ENCODE peak calls at places on chromosomes 7 and 10, in four cellular contexts. O is tibial artery, M is Calu3, K is activated B cell treated with CpG ODN at 0.5 μM for 24 hours. H is an unnamed sample.

GRCh38 chr10:122561212-122561611 is 658 bp downstream of the DMBT1 start:
- DNase-seq in O (peak; percentile 4), M (no peak), K (no peak), H (no peak)

GRCh38 chr10:112404612-112405011 is 30.7 kb downstream of the ACSL5 start:
- DNase-seq in O (no peak), M (peak; percentile 20), K (no peak), H (no peak)

GRCh38 chr10:83184641-83185040 is 954.7 kb upstream of the GHITM start:
- DNase-seq in O (no peak), M (no peak), K (no peak), H (no peak)

GRCh38 chr7:44486693-44487092 is 3.8 kb downstream of the NUDCD3 start:
- DNase-seq in O (no peak), M (peak; percentile 24), K (no peak), H (no peak)

GRCh38 chr10:85527610-85528317 is 838.8 kb downstream of the GRID1 start:
- DNase-seq in O (no peak), M (no peak), K (no peak), H (no peak)

GRCh38 chr7:23298141-23298851 is 843 bp upstream of the MALSU1 start:
- DNase-seq in O (no peak), M (peak; percentile 57), K (no peak), H (no peak)

GRCh38 chr7:41711283-41712064 is 8.6 kb upstream of the INHBA start:
- DNase-seq in O (no peak), M (peak; percentile 70), K (no peak), H (no peak)

GRCh38 chr10:78049861-78050260 is 16.2 kb downstream of the RPS24 start:
- DNase-seq in O (no peak), M (no peak), K (no peak), H (no peak)

GRCh38 chr10:3467052-3467906 is 294.7 kb upstream of the PITRM1 start:
- DNase-seq in O (peak; percentile 89), M (peak; percentile 83), K (no peak), H (no peak)

GRCh38 chr7:78955329-78955728 is 498.1 kb downstream of the MAGI2 start:
- DNase-seq in O (no peak), M (no peak), K (no peak), H (no peak)

GRCh38 chr10:95889830-95890229 is 17.9 kb upstream of the CC2D2B start:
- DNase-seq in O (no peak), M (no peak), K (no peak), H (no peak)

GRCh38 chr7:16993543-16993942 is 111.8 kb upstream of the AGR3 start:
- DNase-seq in O (no peak), M (no peak), K (no peak), H (no peak)

GRCh38 chr10:118927317-118927716 is 102.2 kb upstream of the NANOS1 start:
- DNase-seq in O (no peak), M (no peak), K (no peak), H (no peak)

GRCh38 chr7:100895956-100896742 is 461 bp upstream of the ACHE start:
- DNase-seq in O (no peak), M (peak; percentile 37), K (no peak), H (no peak)

GRCh38 chr7:114806590-114807167 is 115.2 kb upstream of the MDFIC start:
- DNase-seq in O (no peak), M (no peak), K (no peak), H (no peak)

GRCh38 chr7:137343483-137343841 is at the start of gene PTN:
- DNase-seq in O (no peak), M (peak; percentile 6), K (no peak), H (no peak)

GRCh38 chr7:133056370-133057238 is 25.3 kb downstream of the CHCHD3 start:
- DNase-seq in O (no peak), M (no peak), K (no peak), H (no peak)

GRCh38 chr7:30396379-30396778 is 82.2 kb downstream of the NOD1 start:
- DNase-seq in O (no peak), M (no peak), K (no peak), H (no peak)

GRCh38 chr10:43340619-43341018 is 30.8 kb upstream of the FXYD4 start:
- DNase-seq in O (no peak), M (peak; percentile 66), K (no peak), H (no peak)

GRCh38 chr10:11913184-11913641 is 90.1 kb downstream of the PROSER2 start:
- DNase-seq in O (peak; percentile 45), M (no peak), K (no peak), H (no peak)

GRCh38 chr10:71548494-71548846 is 151.8 kb downstream of the CDH23 start:
- DNase-seq in O (no peak), M (no peak), K (no peak), H (no peak)

GRCh38 chr10:31374146-31374696 is 55.2 kb downstream of the ZEB1 start:
- DNase-seq in O (no peak), M (no peak), K (no peak), H (no peak)

GRCh38 chr10:73413108-73413527 is 740 bp downstream of the ANXA7 start:
- DNase-seq in O (no peak), M (peak; percentile 52), K (no peak), H (no peak)

GRCh38 chr10:77887631-77888355 is 38.8 kb downstream of the DLG5 start:
- DNase-seq in O (peak; percentile 67), M (no peak), K (no peak), H (no peak)

GRCh38 chr10:69766161-69766910 is 35.4 kb upstream of the COL13A1 start:
- DNase-seq in O (no peak), M (no peak), K (no peak), H (no peak)

GRCh38 chr7:131554880-131555516 is 1.4 kb downstream of the PODXL start:
- DNase-seq in O (no peak), M (no peak), K (no peak), H (no peak)

GRCh38 chr7:127946081-127946480 is 85.2 kb downstream of the LRRC4 start:
- DNase-seq in O (no peak), M (peak; percentile 3), K (no peak), H (no peak)

GRCh38 chr10:50431118-50431517 is 179.8 kb upstream of the ASAH2 start:
- DNase-seq in O (no peak), M (no peak), K (no peak), H (no peak)

GRCh38 chr10:77898323-77899079 is 28.1 kb downstream of the DLG5 start:
- DNase-seq in O (no peak), M (peak; percentile 37), K (no peak), H (no peak)

GRCh38 chr7:64300641-64301405 is 12.9 kb upstream of the ZNF736 start:
- DNase-seq in O (no peak), M (no peak), K (no peak), H (no peak)

GRCh38 chr10:35027567-35027966 is 62.6 kb downstream of the CUL2 start:
- DNase-seq in O (no peak), M (no peak), K (no peak), H (no peak)

GRCh38 chr10:103690281-103690680 is 165.1 kb downstream of the SH3PXD2A start:
- DNase-seq in O (no peak), M (no peak), K (no peak), H (no peak)

GRCh38 chr10:51137741-51138529 is 63.6 kb downstream of the PRKG1 start:
- DNase-seq in O (no peak), M (no peak), K (no peak), H (no peak)

GRCh38 chr7:40923631-40924030 is 779.3 kb downstream of the INHBA start:
- DNase-seq in O (no peak), M (no peak), K (no peak), H (no peak)

GRCh38 chr7:43716598-43716997 is 12.7 kb downstream of the COA1 start:
- DNase-seq in O (no peak), M (no peak), K (no peak), H (no peak)

GRCh38 chr10:124614003-124614659 is 130.0 kb downstream of the FAM53B start:
- DNase-seq in O (no peak), M (no peak), K (no peak), H (no peak)

GRCh38 chr10:128952856-128953255 is 514.2 kb upstream of the MGMT start:
- DNase-seq in O (no peak), M (no peak), K (no peak), H (no peak)

GRCh38 chr10:116567335-116567734 is 21.6 kb downstream of the PNLIP start:
- DNase-seq in O (no peak), M (no peak), K (no peak), H (no peak)

GRCh38 chr10:36721851-36722250 is 403.5 kb upstream of the ANKRD30A start:
- DNase-seq in O (no peak), M (no peak), K (no peak), H (no peak)

GRCh38 chr10:1360011-1360580 is 303.9 kb downstream of the WDR37 start:
- DNase-seq in O (no peak), M (no peak), K (no peak), H (no peak)

GRCh38 chr7:71131256-71131752 is 640 bp upstream of the GALNT17 start:
- DNase-seq in O (peak; percentile 80), M (no peak), K (no peak), H (peak; percentile 85)
- TF ChIP-seq CTCF in O (peak; percentile 22), M (no peak), K (no peak), H (peak; percentile 31)

GRCh38 chr7:2710901-2711551 is 23.0 kb downstream of the AMZ1 start:
- DNase-seq in O (no peak), M (no peak), K (no peak), H (no peak)

GRCh38 chr7:2708547-2709310 is 20.7 kb downstream of the AMZ1 start:
- DNase-seq in O (no peak), M (no peak), K (no peak), H (no peak)

GRCh38 chr7:2709553-2710165 is 21.7 kb downstream of the AMZ1 start:
- DNase-seq in O (no peak), M (peak; percentile 92), K (peak; percentile 81), H (no peak)

GRCh38 chr7:2711895-2712675 is 24.1 kb downstream of the AMZ1 start:
- DNase-seq in O (no peak), M (no peak), K (no peak), H (no peak)

GRCh38 chr7:2710256-2710655 is 22.3 kb downstream of the AMZ1 start:
- DNase-seq in O (no peak), M (no peak), K (peak; percentile 66), H (no peak)
- TF ChIP-seq CTCF in O (no peak), M (no peak), K (no peak), H (no peak)

GRCh38 chr10:97540669-97541500 is 31.7 kb upstream of the ANKRD2 start:
- DNase-seq in O (peak; percentile 73), M (no peak), K (no peak), H (no peak)
- TF ChIP-seq CTCF in O (no peak), M (no peak), K (no peak), H (no peak)

DNA sequence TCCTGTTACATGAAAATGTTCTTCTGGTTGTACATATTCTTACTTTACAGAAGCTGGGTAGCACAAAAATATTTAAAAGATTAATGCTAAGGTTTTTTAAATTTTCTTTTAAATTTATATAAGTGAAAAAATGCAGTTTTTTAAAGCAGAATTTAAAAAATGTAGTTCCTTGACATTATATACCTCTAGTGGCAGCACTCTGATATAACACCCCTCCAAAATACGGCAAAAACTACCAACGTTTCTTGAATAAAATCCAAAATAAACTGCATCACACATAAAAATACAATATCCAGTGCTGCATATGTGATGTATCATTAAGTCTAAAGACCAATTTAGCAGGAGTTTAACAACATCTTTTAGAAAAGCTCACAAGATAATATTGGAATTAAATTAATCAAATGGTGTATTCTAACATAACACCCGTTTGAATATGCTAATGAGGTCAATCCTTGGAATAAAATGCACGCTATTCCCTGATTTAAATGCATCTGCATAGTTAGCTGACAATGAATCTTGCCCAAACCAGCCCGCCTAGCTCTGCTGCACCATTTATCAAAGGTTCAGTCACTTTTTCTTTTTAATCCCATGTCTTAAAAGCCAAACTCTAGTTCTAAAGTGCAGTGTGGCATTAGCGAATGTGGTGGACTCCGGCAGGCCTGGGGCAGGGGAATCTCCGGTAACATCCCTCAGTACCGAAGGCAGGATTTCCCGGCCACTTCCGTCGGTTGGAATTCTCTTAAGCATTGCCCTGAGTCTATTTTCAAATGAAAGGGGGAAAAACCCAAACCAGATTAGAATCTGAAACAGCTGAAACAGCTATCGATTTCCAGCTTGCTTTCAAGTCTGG is 1.2 kb downstream of the TCERG1L start:
- DNase-seq in O (no peak), M (no peak), K (no peak), H (no peak)
- TF ChIP-seq CTCF in O (no peak), M (no peak), K (no peak), H (peak; percentile 29)

H was measured in osteocyte.